ENCODE peak calls at places on chromosomes 16 and 17, in seven cellular contexts. One of them, this sample, is unnamed.

GRCh38 chr16:88610080-88610479 is 28.3 kb upstream of the IL17C start:
- DNase-seq in K562: no peak
- DNase-seq in ovary: no peak
- DNase-seq in HFF-Myc: no peak
- DNase-seq in heart left ventricle: no peak
- DNase-seq in GM06990: no peak
- DNase-seq in MM.1S: no peak
- DNase-seq in this sample: peak

GRCh38 chr16:74726736-74727135 is 26.1 kb upstream of the MLKL start:
- DNase-seq in MM.1S: peak
- DNase-seq in HFF-Myc: no peak
- DNase-seq in K562: peak
- DNase-seq in heart left ventricle: no peak
- DNase-seq in ovary: no peak
- DNase-seq in GM06990: no peak
- DNase-seq in this sample: no peak

GRCh38 chr16:8241408-8241807 is 348.9 kb downstream of the TMEM114 start:
- DNase-seq in K562: no peak
- DNase-seq in HFF-Myc: no peak
- DNase-seq in GM06990: no peak
- DNase-seq in MM.1S: no peak
- DNase-seq in ovary: no peak
- DNase-seq in heart left ventricle: no peak
- DNase-seq in this sample: no peak

GRCh38 chr17:80878876-80879722 is 112.5 kb upstream of the CHMP6 start:
- DNase-seq in MM.1S: no peak
- DNase-seq in heart left ventricle: no peak
- DNase-seq in GM06990: no peak
- DNase-seq in ovary: peak
- DNase-seq in K562: no peak
- DNase-seq in HFF-Myc: no peak
- DNase-seq in this sample: no peak

GRCh38 chr17:73348824-73349095 is 37.0 kb upstream of the CDC42EP4 start:
- DNase-seq in HFF-Myc: no peak
- DNase-seq in GM06990: no peak
- DNase-seq in ovary: no peak
- DNase-seq in K562: no peak
- DNase-seq in MM.1S: no peak
- DNase-seq in heart left ventricle: no peak
- DNase-seq in this sample: no peak

GRCh38 chr16:80614908-80615696 is 74.3 kb downstream of the DYNLRB2 start:
- DNase-seq in heart left ventricle: no peak
- DNase-seq in ovary: no peak
- DNase-seq in HFF-Myc: peak
- DNase-seq in MM.1S: no peak
- DNase-seq in K562: peak
- DNase-seq in GM06990: no peak
- DNase-seq in this sample: no peak

GRCh38 chr17:19024101-19025078 is 19.8 kb upstream of the FAM83G start:
- DNase-seq in heart left ventricle: no peak
- DNase-seq in GM06990: no peak
- DNase-seq in K562: no peak
- DNase-seq in MM.1S: no peak
- DNase-seq in ovary: peak
- DNase-seq in HFF-Myc: no peak
- DNase-seq in this sample: no peak

GRCh38 chr17:16377804-16378400 is 3.0 kb upstream of the UBB start:
- DNase-seq in K562: no peak
- DNase-seq in HFF-Myc: no peak
- DNase-seq in ovary: no peak
- DNase-seq in GM06990: no peak
- DNase-seq in heart left ventricle: no peak
- DNase-seq in MM.1S: no peak
- DNase-seq in this sample: no peak

GRCh38 chr16:67055712-67056487 is 27.0 kb downstream of the CBFB start:
- DNase-seq in K562: peak
- DNase-seq in ovary: no peak
- DNase-seq in GM06990: peak
- DNase-seq in heart left ventricle: no peak
- DNase-seq in MM.1S: no peak
- DNase-seq in HFF-Myc: peak
- DNase-seq in this sample: no peak

GRCh38 chr16:49748322-49748721 is 107.6 kb downstream of the ZNF423 start:
- DNase-seq in MM.1S: no peak
- DNase-seq in GM06990: no peak
- DNase-seq in HFF-Myc: no peak
- DNase-seq in K562: no peak
- DNase-seq in ovary: peak
- DNase-seq in heart left ventricle: peak
- DNase-seq in this sample: no peak

GRCh38 chr16:67538666-67539101 is 10.1 kb downstream of the RIPOR1 start:
- DNase-seq in HFF-Myc: no peak
- DNase-seq in K562: no peak
- DNase-seq in heart left ventricle: no peak
- DNase-seq in MM.1S: no peak
- DNase-seq in GM06990: no peak
- DNase-seq in ovary: no peak
- DNase-seq in this sample: no peak

GRCh38 chr17:792277-792676 is 10.1 kb downstream of the MRM3 start:
- DNase-seq in MM.1S: no peak
- DNase-seq in K562: no peak
- DNase-seq in HFF-Myc: no peak
- DNase-seq in ovary: no peak
- DNase-seq in heart left ventricle: no peak
- DNase-seq in GM06990: no peak
- DNase-seq in this sample: no peak

GRCh38 chr17:9549215-9549614 is 26.4 kb downstream of the STX8 start:
- DNase-seq in heart left ventricle: no peak
- DNase-seq in MM.1S: no peak
- DNase-seq in HFF-Myc: no peak
- DNase-seq in GM06990: no peak
- DNase-seq in ovary: no peak
- DNase-seq in K562: no peak
- DNase-seq in this sample: no peak

GRCh38 chr16:66899310-66899944 is 19.1 kb downstream of the PDP2 start:
- DNase-seq in GM06990: no peak
- DNase-seq in MM.1S: no peak
- DNase-seq in heart left ventricle: no peak
- DNase-seq in ovary: peak
- DNase-seq in K562: no peak
- DNase-seq in HFF-Myc: no peak
- DNase-seq in this sample: no peak

GRCh38 chr16:70428178-70428998 is 10.5 kb downstream of the ST3GAL2 start:
- DNase-seq in MM.1S: peak
- DNase-seq in HFF-Myc: peak
- DNase-seq in heart left ventricle: peak
- DNase-seq in GM06990: peak
- DNase-seq in K562: peak
- DNase-seq in ovary: peak
- DNase-seq in this sample: no peak

GRCh38 chr17:78824240-78824639 is 16.4 kb downstream of the USP36 start:
- DNase-seq in ovary: no peak
- DNase-seq in K562: no peak
- DNase-seq in heart left ventricle: no peak
- DNase-seq in MM.1S: no peak
- DNase-seq in HFF-Myc: no peak
- DNase-seq in GM06990: no peak
- DNase-seq in this sample: no peak

GRCh38 chr16:48057085-48057484 is 98.7 kb downstream of the ABCC12 start:
- DNase-seq in K562: no peak
- DNase-seq in ovary: no peak
- DNase-seq in GM06990: no peak
- DNase-seq in HFF-Myc: peak
- DNase-seq in MM.1S: no peak
- DNase-seq in heart left ventricle: no peak
- DNase-seq in this sample: no peak

GRCh38 chr16:79297297-79297696 is 303.2 kb downstream of the MAF start:
- DNase-seq in ovary: no peak
- DNase-seq in heart left ventricle: no peak
- DNase-seq in GM06990: no peak
- DNase-seq in K562: no peak
- DNase-seq in MM.1S: no peak
- DNase-seq in HFF-Myc: no peak
- DNase-seq in this sample: no peak

GRCh38 chr17:9668532-9668931 is 23.2 kb downstream of the USP43 start:
- DNase-seq in HFF-Myc: no peak
- DNase-seq in K562: no peak
- DNase-seq in heart left ventricle: no peak
- DNase-seq in ovary: no peak
- DNase-seq in MM.1S: no peak
- DNase-seq in GM06990: no peak
- DNase-seq in this sample: no peak

DNA sequence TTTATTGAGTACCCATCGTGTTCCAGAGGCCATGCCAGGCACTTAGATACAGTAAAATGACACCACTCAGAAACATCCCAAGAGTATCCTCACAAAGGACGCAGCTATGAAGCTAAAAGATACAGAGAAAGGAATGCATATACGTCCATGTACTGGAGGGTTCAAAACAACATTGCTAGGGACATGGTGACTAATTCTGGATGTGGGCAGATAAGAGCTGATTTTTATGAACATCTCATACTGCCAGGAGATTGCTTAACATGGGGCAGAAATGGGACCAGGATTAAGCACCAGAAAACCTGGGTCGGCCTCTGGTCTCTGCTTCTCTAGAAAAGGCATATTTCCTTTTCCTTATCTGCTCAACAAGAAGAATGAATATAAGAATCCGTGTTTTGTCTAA is 15.4 kb upstream of the CCL5 start:
- DNase-seq in heart left ventricle: no peak
- DNase-seq in MM.1S: no peak
- DNase-seq in K562: no peak
- DNase-seq in ovary: no peak
- DNase-seq in HFF-Myc: no peak
- DNase-seq in GM06990: no peak
- DNase-seq in this sample: no peak
- H3K4me3 ChIP-seq in heart left ventricle: no peak
- H3K4me3 ChIP-seq in MM.1S: no peak
- H3K4me3 ChIP-seq in K562: no peak
- H3K4me3 ChIP-seq in ovary: no peak
- H3K4me3 ChIP-seq in HFF-Myc: no peak
- H3K4me3 ChIP-seq in GM06990: no peak
- H3K4me3 ChIP-seq in this sample: no peak

GRCh38 chr17:34451313-34451712 is 88.3 kb upstream of the CCL1 start:
- DNase-seq in HFF-Myc: no peak
- DNase-seq in ovary: no peak
- DNase-seq in MM.1S: no peak
- DNase-seq in GM06990: no peak
- DNase-seq in heart left ventricle: no peak
- DNase-seq in K562: no peak
- DNase-seq in this sample: no peak
- TF ChIP-seq CTCF in HFF-Myc: no peak
- TF ChIP-seq CTCF in ovary: no peak
- TF ChIP-seq CTCF in MM.1S: no peak
- TF ChIP-seq CTCF in GM06990: no peak
- TF ChIP-seq CTCF in heart left ventricle: no peak
- TF ChIP-seq CTCF in K562: no peak
- TF ChIP-seq CTCF in this sample: no peak

GRCh38 chr16:20904507-20905079 is 4.0 kb downstream of the LYRM1 start:
- DNase-seq in GM06990: peak
- DNase-seq in heart left ventricle: no peak
- DNase-seq in HFF-Myc: no peak
- DNase-seq in ovary: no peak
- DNase-seq in K562: no peak
- DNase-seq in MM.1S: peak
- DNase-seq in this sample: no peak

GRCh38 chr16:20906225-20906870 is 5.8 kb downstream of the LYRM1 start:
- DNase-seq in K562: no peak
- DNase-seq in ovary: no peak
- DNase-seq in heart left ventricle: no peak
- DNase-seq in HFF-Myc: peak
- DNase-seq in GM06990: no peak
- DNase-seq in MM.1S: no peak
- DNase-seq in this sample: no peak

GRCh38 chr16:20903889-20904506 is 3.4 kb downstream of the LYRM1 start:
- DNase-seq in K562: no peak
- DNase-seq in MM.1S: no peak
- DNase-seq in GM06990: no peak
- DNase-seq in heart left ventricle: no peak
- DNase-seq in ovary: no peak
- DNase-seq in HFF-Myc: no peak
- DNase-seq in this sample: no peak

GRCh38 chr16:20906871-20907255 is 6.3 kb downstream of the LYRM1 start:
- DNase-seq in GM06990: no peak
- DNase-seq in HFF-Myc: no peak
- DNase-seq in ovary: no peak
- DNase-seq in K562: no peak
- DNase-seq in heart left ventricle: no peak
- DNase-seq in MM.1S: no peak
- DNase-seq in this sample: no peak

GRCh38 chr16:20905576-20905975 is 5.0 kb downstream of the LYRM1 start:
- DNase-seq in GM06990: no peak
- DNase-seq in K562: no peak
- DNase-seq in ovary: no peak
- DNase-seq in HFF-Myc: no peak
- DNase-seq in MM.1S: no peak
- DNase-seq in heart left ventricle: no peak
- DNase-seq in this sample: no peak
- H3K4me3 ChIP-seq in GM06990: no peak
- H3K4me3 ChIP-seq in K562: no peak
- H3K4me3 ChIP-seq in ovary: no peak
- H3K4me3 ChIP-seq in HFF-Myc: no peak
- H3K4me3 ChIP-seq in MM.1S: no peak
- H3K4me3 ChIP-seq in heart left ventricle: no peak
- H3K4me3 ChIP-seq in this sample: no peak

GRCh38 chr17:29927546-29927945 is 2.5 kb downstream of the SSH2 start:
- DNase-seq in ovary: no peak
- DNase-seq in HFF-Myc: no peak
- DNase-seq in heart left ventricle: no peak
- DNase-seq in GM06990: no peak
- DNase-seq in MM.1S: no peak
- DNase-seq in K562: no peak
- DNase-seq in this sample: no peak

GRCh38 chr17:29931253-29931932 is 1.4 kb upstream of the SSH2 start:
- DNase-seq in MM.1S: peak
- DNase-seq in HFF-Myc: peak
- DNase-seq in GM06990: peak
- DNase-seq in heart left ventricle: peak
- DNase-seq in K562: peak
- DNase-seq in ovary: peak
- DNase-seq in this sample: peak

GRCh38 chr17:29930399-29931010 is 477 bp upstream of the SSH2 start:
- DNase-seq in K562: no peak
- DNase-seq in GM06990: peak
- DNase-seq in HFF-Myc: no peak
- DNase-seq in ovary: no peak
- DNase-seq in heart left ventricle: no peak
- DNase-seq in MM.1S: no peak
- DNase-seq in this sample: no peak

GRCh38 chr17:29929006-29929543 is 953 bp downstream of the SSH2 start:
- DNase-seq in GM06990: peak
- DNase-seq in heart left ventricle: no peak
- DNase-seq in K562: no peak
- DNase-seq in MM.1S: peak
- DNase-seq in HFF-Myc: no peak
- DNase-seq in ovary: no peak
- DNase-seq in this sample: no peak

GRCh38 chr17:29929544-29930398 is at the start of gene SSH2:
- DNase-seq in HFF-Myc: peak
- DNase-seq in MM.1S: peak
- DNase-seq in heart left ventricle: peak
- DNase-seq in GM06990: peak
- DNase-seq in ovary: peak
- DNase-seq in K562: peak
- DNase-seq in this sample: peak
- TF ChIP-seq CTCF in HFF-Myc: no peak
- TF ChIP-seq CTCF in MM.1S: no peak
- TF ChIP-seq CTCF in heart left ventricle: no peak
- TF ChIP-seq CTCF in GM06990: peak
- TF ChIP-seq CTCF in ovary: no peak
- TF ChIP-seq CTCF in K562: peak
- TF ChIP-seq CTCF in this sample: no peak

GRCh38 chr17:61400786-61401279 is 1.2 kb downstream of the TBX2 start:
- DNase-seq in HFF-Myc: no peak
- DNase-seq in K562: no peak
- DNase-seq in GM06990: no peak
- DNase-seq in heart left ventricle: no peak
- DNase-seq in ovary: no peak
- DNase-seq in MM.1S: no peak
- DNase-seq in this sample: no peak
- H3K4me3 ChIP-seq in HFF-Myc: peak
- H3K4me3 ChIP-seq in K562: no peak
- H3K4me3 ChIP-seq in GM06990: no peak
- H3K4me3 ChIP-seq in heart left ventricle: peak
- H3K4me3 ChIP-seq in ovary: peak
- H3K4me3 ChIP-seq in MM.1S: peak
- H3K4me3 ChIP-seq in this sample: no peak